ENCODE peak calls at places on chromosomes 3 and 15, in seven cellular contexts. K is Panc1, G is K562, N is SK-N-SH, Y is spleen, H is stomach, V is breast epithelium. D is an unnamed sample.
A peak's percentile ranks its signal among the peaks of the same experiment; 100 is the strongest.

GRCh38 chr3:55283441-55283925 is 203.6 kb downstream of the WNT5A start:
- DNase-seq in K (no peak), G (no peak), N (no peak), Y (no peak), H (no peak), V (no peak), D (no peak)

GRCh38 chr3:70999730-71000129 is 583.8 kb downstream of the FOXP1 start:
- DNase-seq in K (no peak), G (no peak), N (peak; percentile 40), Y (no peak), H (no peak), V (no peak), D (no peak)

GRCh38 chr3:126294211-126294801 is 62.9 kb downstream of the KLF15 start:
- DNase-seq in K (no peak), G (no peak), N (no peak), Y (no peak), H (no peak), V (no peak), D (no peak)

GRCh38 chr15:77474310-77474986 is 53.8 kb downstream of the HMG20A start:
- DNase-seq in K (no peak), G (no peak), N (no peak), Y (no peak), H (no peak), V (no peak), D (no peak)

GRCh38 chr15:39774688-39775267 is 7.9 kb downstream of the FSIP1 start:
- DNase-seq in K (no peak), G (no peak), N (no peak), Y (no peak), H (no peak), V (no peak), D (no peak)

GRCh38 chr3:61981005-61981404 is 392.3 kb downstream of the FEZF2 start:
- DNase-seq in K (no peak), G (no peak), N (no peak), Y (no peak), H (no peak), V (no peak), D (no peak)

GRCh38 chr3:4906107-4906621 is 73.1 kb upstream of the BHLHE40 start:
- DNase-seq in K (no peak), G (peak; percentile 70), N (peak; percentile 47), Y (no peak), H (no peak), V (no peak), D (no peak)

GRCh38 chr3:39502838-39503145 is 35.3 kb downstream of the MOBP start:
- DNase-seq in K (no peak), G (no peak), N (no peak), Y (no peak), H (no peak), V (no peak), D (no peak)

GRCh38 chr15:72342385-72342784 is 22.4 kb upstream of the CELF6 start:
- DNase-seq in K (no peak), G (peak; percentile 42), N (peak; percentile 43), Y (no peak), H (peak; percentile 32), V (no peak), D (no peak)

GRCh38 chr3:86723433-86723832 is 267.5 kb downstream of the VGLL3 start:
- DNase-seq in K (no peak), G (no peak), N (no peak), Y (no peak), H (no peak), V (no peak), D (no peak)

GRCh38 chr3:45572755-45573154 is 21.8 kb upstream of the LIMD1 start:
- DNase-seq in K (no peak), G (no peak), N (no peak), Y (no peak), H (no peak), V (no peak), D (peak; percentile 4)

GRCh38 chr3:14616606-14617507 is 34.7 kb upstream of the CCDC174 start:
- DNase-seq in K (no peak), G (no peak), N (no peak), Y (no peak), H (no peak), V (no peak), D (no peak)

GRCh38 chr3:196868297-196868661 is 559 bp downstream of the SENP5 start:
- DNase-seq in K (no peak), G (peak; percentile 58), N (peak; percentile 60), Y (no peak), H (no peak), V (no peak), D (no peak)

GRCh38 chr15:40873625-40874561 is at the start of gene RHOV:
- DNase-seq in K (no peak), G (peak; percentile 86), N (peak; percentile 92), Y (peak; percentile 86), H (peak; percentile 82), V (peak; percentile 77), D (peak; percentile 72)

GRCh38 chr3:133840055-133840737 is 34.6 kb downstream of the SRPRB start:
- DNase-seq in K (no peak), G (no peak), N (no peak), Y (no peak), H (no peak), V (no peak), D (peak; percentile 19)

GRCh38 chr3:16482770-16483531 is 30.5 kb downstream of the RFTN1 start:
- DNase-seq in K (no peak), G (no peak), N (no peak), Y (peak; percentile 88), H (no peak), V (no peak), D (no peak)

GRCh38 chr15:64645995-64646394 is 129.4 kb downstream of the RBPMS2 start:
- DNase-seq in K (no peak), G (no peak), N (no peak), Y (no peak), H (no peak), V (no peak), D (no peak)

GRCh38 chr3:11238057-11238456 is 34.1 kb upstream of the ATG7 start:
- DNase-seq in K (peak; percentile 35), G (no peak), N (no peak), Y (no peak), H (no peak), V (no peak), D (no peak)

GRCh38 chr3:192372627-192373026 is 354.7 kb downstream of the FGF12 start:
- DNase-seq in K (no peak), G (no peak), N (no peak), Y (no peak), H (no peak), V (no peak), D (no peak)

GRCh38 chr3:187744169-187745151 is 808 bp downstream of the BCL6 start:
- DNase-seq in K (no peak), G (peak; percentile 69), N (peak; percentile 61), Y (peak; percentile 91), H (peak; percentile 58), V (peak; percentile 58), D (peak; percentile 85)

GRCh38 chr3:187743195-187744141 is 1.8 kb downstream of the BCL6 start:
- DNase-seq in K (no peak), G (peak; percentile 73), N (no peak), Y (peak; percentile 91), H (peak; percentile 63), V (peak; percentile 76), D (peak; percentile 91)

GRCh38 chr3:187741403-187742350 is 3.6 kb downstream of the BCL6 start:
- DNase-seq in K (peak; percentile 67), G (peak; percentile 86), N (peak; percentile 40), Y (peak; percentile 91), H (peak; percentile 72), V (peak; percentile 68), D (peak; percentile 85)

GRCh38 chr3:187740446-187741399 is 4.5 kb downstream of the BCL6 start:
- DNase-seq in K (no peak), G (peak; percentile 69), N (peak; percentile 85), Y (peak; percentile 94), H (peak; percentile 69), V (peak; percentile 65), D (peak; percentile 90)

GRCh38 chr3:187742351-187743171 is 2.7 kb downstream of the BCL6 start:
- DNase-seq in K (no peak), G (peak; percentile 32), N (no peak), Y (no peak), H (peak; percentile 55), V (peak; percentile 59), D (no peak)
- TF ChIP-seq POLR2AphosphoS5 in K (no peak), G (no peak), N (no peak), Y (no peak), H (no peak), V (no peak), D (peak; percentile 69)

GRCh38 chr3:170178631-170179030 is 2.9 kb downstream of the PHC3 start:
- DNase-seq in K (no peak), G (no peak), N (no peak), Y (no peak), H (no peak), V (no peak), D (no peak)

GRCh38 chr3:170180107-170180951 is 1.2 kb downstream of the PHC3 start:
- DNase-seq in K (no peak), G (peak; percentile 28), N (no peak), Y (no peak), H (peak; percentile 38), V (no peak), D (no peak)

GRCh38 chr3:170180952-170181876 is at the start of gene PHC3:
- DNase-seq in K (peak; percentile 52), G (peak; percentile 96), N (peak; percentile 99), Y (peak; percentile 97), H (peak; percentile 92), V (peak; percentile 89), D (peak; percentile 96)

GRCh38 chr3:170179444-170179843 is 2.1 kb downstream of the PHC3 start:
- DNase-seq in K (no peak), G (no peak), N (no peak), Y (no peak), H (no peak), V (no peak), D (no peak)
- H3K4me3 ChIP-seq in K (peak overlapping the region; percentile 76), G (peak overlapping the region; percentile 77), N (peak overlapping the region; percentile 85), Y (peak overlapping the region; percentile 59), H (peak overlapping the region; percentile 98), V (no peak overlapping the region), D (peak overlapping the region; percentile 99)

GRCh38 chr15:74399511-74400312 is 32.3 kb upstream of the CYP11A1 start:
- DNase-seq in K (no peak), G (no peak), N (no peak), Y (peak; percentile 86), H (no peak), V (no peak), D (no peak)

GRCh38 chr15:74400313-74400850 is 32.9 kb upstream of the CYP11A1 start:
- DNase-seq in K (no peak), G (no peak), N (no peak), Y (no peak), H (no peak), V (no peak), D (no peak)

GRCh38 chr15:74402873-74403589 is 30.7 kb downstream of the SEMA7A start:
- DNase-seq in K (no peak), G (no peak), N (no peak), Y (peak; percentile 96), H (peak; percentile 46), V (no peak), D (no peak)

GRCh38 chr15:74402337-74402839 is 31.4 kb downstream of the SEMA7A start:
- DNase-seq in K (no peak), G (no peak), N (no peak), Y (no peak), H (no peak), V (no peak), D (no peak)

GRCh38 chr15:74400915-74401757 is 32.6 kb downstream of the SEMA7A start:
- DNase-seq in K (no peak), G (no peak), N (no peak), Y (no peak), H (no peak), V (no peak), D (no peak)
- TF ChIP-seq POLR2AphosphoS5 in K (no peak), G (no peak), N (no peak), Y (no peak), H (no peak), V (no peak), D (no peak)

GRCh38 chr3:155643581-155644165 is 101.2 kb downstream of the PLCH1 start:
- DNase-seq in K (no peak), G (no peak), N (no peak), Y (no peak), H (no peak), V (no peak), D (no peak)
- H3K4me3 ChIP-seq in K (no peak overlapping the region), G (no peak overlapping the region), N (no peak overlapping the region), Y (no peak overlapping the region), H (no peak overlapping the region), V (no peak overlapping the region), D (no peak overlapping the region)